ENCODE peak calls at places on chromosome 10, in seven cellular contexts. M, X, J, E, A, B and H are unnamed samples. For H3K9me3, the result is how much of the 10 kb centered on the place peaks cover.

GRCh38 chr10:23314835-23315239 is 29.8 kb downstream of the C10orf67 start:
- DNase-seq in J (no peak), E (peak), A (peak), B (peak), M (no peak), X (peak), H (no peak)

GRCh38 chr10:100979821-100980272 is 7.5 kb downstream of the MRPL43 start:
- DNase-seq in E (peak), A (no peak), M (no peak), J (no peak), X (peak), B (no peak), H (no peak)

GRCh38 chr10:73653701-73654100 is 2.1 kb downstream of the SYNPO2L start:
- DNase-seq in J (no peak), X (no peak), M (no peak), B (no peak), A (no peak), E (peak), H (no peak)

GRCh38 chr10:115950320-115950719 is 322.7 kb downstream of the GFRA1 start:
- DNase-seq in E (no peak), M (no peak), B (peak), X (no peak), A (no peak), J (no peak), H (no peak)

GRCh38 chr10:69123306-69123746 is 652 bp upstream of the VPS26A start:
- DNase-seq in M (no peak), B (peak), E (no peak), A (no peak), X (no peak), J (peak), H (peak)

GRCh38 chr10:114437456-114438292 is 33.4 kb upstream of the AFAP1L2 start:
- DNase-seq in X (no peak), B (no peak), A (no peak), J (no peak), E (peak), M (no peak), H (no peak)

GRCh38 chr10:100482181-100482833 is 19.5 kb downstream of the WNT8B start:
- DNase-seq in B (peak), J (peak), M (peak), A (peak), X (peak), E (peak), H (peak)

GRCh38 chr10:9149134-9149533 is 1094.6 kb downstream of the GATA3 start:
- DNase-seq in A (no peak), B (no peak), M (no peak), J (no peak), X (no peak), E (no peak), H (no peak)

GRCh38 chr10:79293841-79294705 is 53.2 kb upstream of the PPIF start:
- DNase-seq in A (no peak), M (peak), B (peak), E (no peak), J (no peak), X (no peak), H (no peak)

GRCh38 chr10:119538632-119539358 is 3.7 kb downstream of the RGS10 start:
- DNase-seq in X (no peak), A (no peak), B (no peak), M (no peak), J (no peak), E (no peak), H (no peak)

GRCh38 chr10:131708225-131708624 is 192.6 kb upstream of the PPP2R2D start:
- DNase-seq in A (no peak), B (no peak), M (peak), X (no peak), E (peak), J (no peak), H (no peak)

GRCh38 chr10:32795598-32796183 is 162.3 kb downstream of the ITGB1 start:
- DNase-seq in B (peak), M (no peak), E (peak), A (no peak), X (no peak), J (no peak), H (no peak)

GRCh38 chr10:58512470-58513188 is at the start of gene BICC1:
- DNase-seq in E (peak), X (peak), M (peak), B (peak), A (no peak), J (peak), H (no peak)

GRCh38 chr10:4828005-4828404 is 2.0 kb downstream of the AKR1E2 start:
- DNase-seq in X (no peak), E (no peak), A (no peak), M (no peak), J (no peak), B (no peak), H (no peak)

GRCh38 chr10:82668266-82668665 is 793.3 kb downstream of the NRG3 start:
- DNase-seq in B (peak), X (no peak), M (no peak), E (no peak), A (no peak), J (no peak), H (no peak)

GRCh38 chr10:91389636-91390512 is 20.3 kb upstream of the HECTD2 start:
- DNase-seq in E (no peak), M (no peak), A (no peak), J (no peak), B (no peak), X (no peak), H (no peak)

GRCh38 chr10:75398630-75399460 is 2.7 kb downstream of the ZNF503 start:
- DNase-seq in B (no peak), M (peak), X (peak), A (no peak), E (peak), J (peak), H (no peak)

DNA sequence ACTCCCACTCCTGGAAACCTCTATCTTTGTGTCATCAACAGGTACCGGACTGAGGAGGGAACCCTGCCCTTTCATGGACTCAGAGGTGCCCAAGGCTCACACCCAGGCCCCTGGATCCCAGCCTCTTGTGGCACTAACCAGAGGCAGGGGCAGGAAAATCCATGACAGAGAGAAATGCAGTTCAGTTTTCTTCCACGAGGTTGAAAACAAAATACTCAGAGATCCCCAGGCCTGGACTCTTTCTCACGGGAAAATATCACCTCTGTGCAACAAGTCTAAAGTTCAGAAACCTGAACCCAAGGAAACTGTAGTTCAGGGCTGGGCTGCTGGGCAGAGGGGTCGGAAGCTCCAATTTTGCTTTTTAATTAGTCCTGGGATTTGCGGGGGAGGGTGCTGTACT is 21.4 kb upstream of the OPN4 start:
- DNase-seq in E (no peak), B (no peak), M (no peak), A (no peak), X (no peak), J (no peak), H (no peak)
- H3K9me3 ChIP-seq in E (under half), B (under half), M (under half), A (under half), X (under half), J (under half), H (under half)

GRCh38 chr10:38127812-38128211 is 33.7 kb downstream of the ZNF37A start:
- DNase-seq in X (no peak), J (no peak), B (no peak), E (no peak), M (no peak), A (no peak), H (no peak)
- H3K9me3 ChIP-seq in X (half or more), J (half or more), B (under half), E (half or more), M (half or more), A (half or more), H (under half)

GRCh38 chr10:29880856-29881255 is 178.5 kb downstream of the JCAD start:
- DNase-seq in M (no peak), E (no peak), X (peak), A (no peak), B (peak), J (no peak), H (no peak)
- H3K9me3 ChIP-seq in M (under half), E (under half), X (under half), A (under half), B (under half), J (under half), H (under half)

GRCh38 chr10:125694874-125695273 is 11.9 kb upstream of the TEX36 start:
- DNase-seq in A (no peak), B (peak), E (no peak), X (no peak), M (no peak), J (no peak), H (no peak)

GRCh38 chr10:125691160-125691981 is 8.4 kb upstream of the TEX36 start:
- DNase-seq in E (no peak), M (no peak), B (peak), J (no peak), A (no peak), X (no peak), H (no peak)

GRCh38 chr10:125689955-125690569 is 7.1 kb upstream of the TEX36 start:
- DNase-seq in M (no peak), X (no peak), A (no peak), J (no peak), E (no peak), B (no peak), H (no peak)

GRCh38 chr10:125692932-125693847 is 10.2 kb upstream of the TEX36 start:
- DNase-seq in B (peak), E (no peak), A (no peak), X (no peak), M (no peak), J (no peak), H (no peak)

GRCh38 chr10:125692246-125692931 is 9.4 kb upstream of the TEX36 start:
- DNase-seq in B (peak), E (no peak), J (no peak), M (no peak), X (no peak), A (no peak), H (no peak)
- H3K9me3 ChIP-seq in B (under half), E (under half), J (under half), M (under half), X (under half), A (under half), H (under half)

GRCh38 chr10:20355011-20355410 is 538.8 kb downstream of the PLXDC2 start:
- DNase-seq in B (no peak), M (no peak), A (no peak), E (no peak), X (no peak), J (no peak), H (no peak)
- H3K9me3 ChIP-seq in B (under half), M (under half), A (under half), E (under half), X (under half), J (under half), H (under half)